ENCODE peak calls at places on chromosomes 6 and 20, in seven cellular contexts. One of them, this sample, is unnamed.

GRCh38 chr20:20593447-20594170 is 118.8 kb downstream of the RALGAPA2 start:
- DNase-seq in stomach: no peak
- DNase-seq in K562: peak
- DNase-seq in ovary: peak
- DNase-seq in NB4: peak
- DNase-seq in suprapubic skin: no peak
- DNase-seq in lower leg skin: no peak
- DNase-seq in this sample: peak

GRCh38 chr6:44049163-44049988 is 77.9 kb downstream of the MRPL14 start:
- DNase-seq in K562: no peak
- DNase-seq in suprapubic skin: no peak
- DNase-seq in ovary: no peak
- DNase-seq in stomach: peak
- DNase-seq in NB4: no peak
- DNase-seq in lower leg skin: no peak
- DNase-seq in this sample: no peak

GRCh38 chr6:43540507-43540906 is 23.6 kb downstream of the POLR1C start:
- DNase-seq in suprapubic skin: peak
- DNase-seq in stomach: no peak
- DNase-seq in NB4: no peak
- DNase-seq in lower leg skin: no peak
- DNase-seq in ovary: no peak
- DNase-seq in K562: no peak
- DNase-seq in this sample: no peak

GRCh38 chr20:53943522-53944291 is 126.7 kb downstream of the BCAS1 start:
- DNase-seq in ovary: no peak
- DNase-seq in K562: peak
- DNase-seq in stomach: no peak
- DNase-seq in suprapubic skin: no peak
- DNase-seq in lower leg skin: no peak
- DNase-seq in NB4: peak
- DNase-seq in this sample: peak

GRCh38 chr6:114040871-114041270 is 69.9 kb upstream of the HDAC2 start:
- DNase-seq in stomach: no peak
- DNase-seq in ovary: no peak
- DNase-seq in lower leg skin: no peak
- DNase-seq in NB4: no peak
- DNase-seq in suprapubic skin: no peak
- DNase-seq in K562: no peak
- DNase-seq in this sample: no peak

GRCh38 chr6:140653985-140654384 is 1279.5 kb upstream of the CITED2 start:
- DNase-seq in K562: no peak
- DNase-seq in stomach: no peak
- DNase-seq in NB4: no peak
- DNase-seq in ovary: no peak
- DNase-seq in suprapubic skin: no peak
- DNase-seq in lower leg skin: no peak
- DNase-seq in this sample: no peak

GRCh38 chr20:57374343-57374930 is 16.8 kb upstream of the RBM38 start:
- DNase-seq in ovary: no peak
- DNase-seq in lower leg skin: peak
- DNase-seq in stomach: no peak
- DNase-seq in K562: no peak
- DNase-seq in NB4: no peak
- DNase-seq in suprapubic skin: no peak
- DNase-seq in this sample: no peak

GRCh38 chr20:16220826-16221225 is 352.4 kb downstream of the KIF16B start:
- DNase-seq in NB4: no peak
- DNase-seq in stomach: no peak
- DNase-seq in ovary: no peak
- DNase-seq in lower leg skin: no peak
- DNase-seq in suprapubic skin: no peak
- DNase-seq in K562: no peak
- DNase-seq in this sample: no peak

GRCh38 chr6:722077-722524 is 29.2 kb upstream of the EXOC2 start:
- DNase-seq in lower leg skin: peak
- DNase-seq in ovary: peak
- DNase-seq in stomach: peak
- DNase-seq in NB4: peak
- DNase-seq in K562: peak
- DNase-seq in suprapubic skin: no peak
- DNase-seq in this sample: peak

GRCh38 chr6:150492941-150493340 is 106.7 kb upstream of the PLEKHG1 start:
- DNase-seq in K562: no peak
- DNase-seq in lower leg skin: no peak
- DNase-seq in NB4: no peak
- DNase-seq in suprapubic skin: no peak
- DNase-seq in stomach: no peak
- DNase-seq in ovary: no peak
- DNase-seq in this sample: no peak

GRCh38 chr6:26215200-26216014 is 128.2 kb downstream of the HFE start:
- DNase-seq in K562: no peak
- DNase-seq in suprapubic skin: no peak
- DNase-seq in NB4: no peak
- DNase-seq in lower leg skin: no peak
- DNase-seq in ovary: no peak
- DNase-seq in stomach: no peak
- DNase-seq in this sample: peak

GRCh38 chr6:148758492-148758891 is 11.7 kb downstream of the UST start:
- DNase-seq in lower leg skin: no peak
- DNase-seq in NB4: peak
- DNase-seq in ovary: no peak
- DNase-seq in stomach: no peak
- DNase-seq in suprapubic skin: no peak
- DNase-seq in K562: no peak
- DNase-seq in this sample: no peak

GRCh38 chr20:19973920-19974620 is 43.1 kb upstream of the NAA20 start:
- DNase-seq in K562: no peak
- DNase-seq in suprapubic skin: peak
- DNase-seq in stomach: peak
- DNase-seq in lower leg skin: peak
- DNase-seq in ovary: peak
- DNase-seq in NB4: peak
- DNase-seq in this sample: no peak

GRCh38 chr6:160882741-160883340 is 108.7 kb upstream of the MAP3K4 start:
- DNase-seq in lower leg skin: no peak
- DNase-seq in NB4: no peak
- DNase-seq in suprapubic skin: no peak
- DNase-seq in K562: no peak
- DNase-seq in stomach: no peak
- DNase-seq in ovary: no peak
- DNase-seq in this sample: no peak

GRCh38 chr20:41150664-41151063 is 13.3 kb downstream of the PLCG1 start:
- DNase-seq in stomach: no peak
- DNase-seq in suprapubic skin: no peak
- DNase-seq in K562: peak
- DNase-seq in lower leg skin: no peak
- DNase-seq in ovary: no peak
- DNase-seq in NB4: peak
- DNase-seq in this sample: peak

GRCh38 chr20:41345729-41346067 is 5.1 kb downstream of the LPIN3 start:
- DNase-seq in ovary: no peak
- DNase-seq in NB4: no peak
- DNase-seq in K562: no peak
- DNase-seq in lower leg skin: peak
- DNase-seq in suprapubic skin: no peak
- DNase-seq in stomach: no peak
- DNase-seq in this sample: no peak

GRCh38 chr20:38293490-38294333 is 10.2 kb upstream of the BPI start:
- DNase-seq in suprapubic skin: no peak
- DNase-seq in NB4: no peak
- DNase-seq in stomach: no peak
- DNase-seq in lower leg skin: no peak
- DNase-seq in K562: no peak
- DNase-seq in ovary: no peak
- DNase-seq in this sample: no peak

GRCh38 chr6:108876929-108877775 is 28.9 kb downstream of the ARMC2 start:
- DNase-seq in ovary: peak
- DNase-seq in NB4: no peak
- DNase-seq in K562: no peak
- DNase-seq in lower leg skin: peak
- DNase-seq in stomach: peak
- DNase-seq in suprapubic skin: peak
- DNase-seq in this sample: no peak

GRCh38 chr20:17611540-17612286 is 41.8 kb downstream of the DSTN start:
- DNase-seq in stomach: peak
- DNase-seq in lower leg skin: peak
- DNase-seq in NB4: no peak
- DNase-seq in ovary: peak
- DNase-seq in suprapubic skin: no peak
- DNase-seq in K562: no peak
- DNase-seq in this sample: no peak

GRCh38 chr20:17613328-17614175 is 43.7 kb downstream of the DSTN start:
- DNase-seq in suprapubic skin: no peak
- DNase-seq in ovary: peak
- DNase-seq in NB4: no peak
- DNase-seq in stomach: peak
- DNase-seq in K562: no peak
- DNase-seq in lower leg skin: peak
- DNase-seq in this sample: no peak

GRCh38 chr20:17611290-17611539 is 41.3 kb downstream of the DSTN start:
- DNase-seq in ovary: no peak
- DNase-seq in suprapubic skin: no peak
- DNase-seq in K562: no peak
- DNase-seq in NB4: no peak
- DNase-seq in stomach: no peak
- DNase-seq in lower leg skin: peak
- DNase-seq in this sample: no peak

GRCh38 chr20:17612975-17613327 is 43.1 kb downstream of the DSTN start:
- DNase-seq in lower leg skin: no peak
- DNase-seq in NB4: no peak
- DNase-seq in K562: no peak
- DNase-seq in suprapubic skin: no peak
- DNase-seq in ovary: no peak
- DNase-seq in stomach: no peak
- DNase-seq in this sample: no peak

GRCh38 chr20:17612287-17612974 is 42.6 kb downstream of the DSTN start:
- DNase-seq in lower leg skin: peak
- DNase-seq in suprapubic skin: no peak
- DNase-seq in K562: no peak
- DNase-seq in ovary: peak
- DNase-seq in NB4: peak
- DNase-seq in stomach: no peak
- DNase-seq in this sample: no peak
- TF ChIP-seq POLR2A in lower leg skin: no peak
- TF ChIP-seq POLR2A in suprapubic skin: no peak
- TF ChIP-seq POLR2A in K562: no peak
- TF ChIP-seq POLR2A in ovary: no peak
- TF ChIP-seq POLR2A in NB4: no peak
- TF ChIP-seq POLR2A in stomach: no peak
- TF ChIP-seq POLR2A in this sample: no peak

DNA sequence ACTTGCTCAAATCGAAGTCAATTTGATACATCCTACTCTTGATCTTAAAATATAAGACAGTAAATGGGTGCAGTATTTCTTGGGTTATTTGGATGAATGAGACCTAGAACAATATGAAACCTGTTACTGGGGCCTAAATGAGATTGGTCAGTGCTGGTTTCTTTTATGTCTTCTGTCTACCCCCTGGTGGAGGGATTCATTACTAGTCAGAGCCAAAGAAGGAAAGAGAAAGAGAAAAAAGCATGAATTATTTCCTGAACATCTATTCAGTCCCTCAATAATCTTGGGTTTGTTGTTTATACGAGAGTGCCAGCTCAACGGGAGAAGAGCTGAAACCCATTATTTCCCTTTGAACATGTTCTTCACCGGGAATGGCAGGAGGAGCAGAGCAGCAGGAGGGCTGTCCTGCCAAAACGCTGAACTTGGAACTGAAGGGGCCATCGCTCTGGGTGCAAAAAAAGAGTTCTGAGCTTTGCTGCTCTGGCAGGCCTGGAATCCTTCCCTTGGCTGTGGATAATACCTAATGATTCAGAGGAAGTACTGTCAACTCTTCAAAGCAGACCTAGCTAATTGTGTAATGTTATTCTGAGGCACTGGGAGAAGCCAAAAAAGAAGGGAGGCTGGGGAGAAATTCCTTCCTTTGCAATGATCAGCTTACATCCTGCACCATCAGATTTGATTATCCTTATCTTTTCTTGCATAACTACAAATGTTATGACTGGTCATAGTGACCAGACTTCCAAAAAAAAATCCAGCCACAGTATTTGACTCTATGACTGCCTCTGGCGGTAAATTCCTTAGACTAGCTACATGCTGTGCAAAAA is 72.0 kb downstream of the BLOC1S5 start:
- DNase-seq in K562: peak
- DNase-seq in NB4: peak
- DNase-seq in lower leg skin: no peak
- DNase-seq in stomach: no peak
- DNase-seq in ovary: peak
- DNase-seq in suprapubic skin: no peak
- DNase-seq in this sample: peak
- TF ChIP-seq POLR2A in K562: no peak
- TF ChIP-seq POLR2A in NB4: no peak
- TF ChIP-seq POLR2A in lower leg skin: no peak
- TF ChIP-seq POLR2A in stomach: no peak
- TF ChIP-seq POLR2A in ovary: no peak
- TF ChIP-seq POLR2A in suprapubic skin: no peak
- TF ChIP-seq POLR2A in this sample: no peak

GRCh38 chr6:41332842-41333736 is 2.3 kb upstream of the NCR2 start:
- DNase-seq in suprapubic skin: no peak
- DNase-seq in K562: no peak
- DNase-seq in stomach: no peak
- DNase-seq in NB4: no peak
- DNase-seq in ovary: no peak
- DNase-seq in lower leg skin: no peak
- DNase-seq in this sample: no peak
- TF ChIP-seq POLR2A in suprapubic skin: no peak
- TF ChIP-seq POLR2A in K562: no peak
- TF ChIP-seq POLR2A in stomach: no peak
- TF ChIP-seq POLR2A in NB4: no peak
- TF ChIP-seq POLR2A in ovary: no peak
- TF ChIP-seq POLR2A in lower leg skin: no peak
- TF ChIP-seq POLR2A in this sample: no peak

DNA sequence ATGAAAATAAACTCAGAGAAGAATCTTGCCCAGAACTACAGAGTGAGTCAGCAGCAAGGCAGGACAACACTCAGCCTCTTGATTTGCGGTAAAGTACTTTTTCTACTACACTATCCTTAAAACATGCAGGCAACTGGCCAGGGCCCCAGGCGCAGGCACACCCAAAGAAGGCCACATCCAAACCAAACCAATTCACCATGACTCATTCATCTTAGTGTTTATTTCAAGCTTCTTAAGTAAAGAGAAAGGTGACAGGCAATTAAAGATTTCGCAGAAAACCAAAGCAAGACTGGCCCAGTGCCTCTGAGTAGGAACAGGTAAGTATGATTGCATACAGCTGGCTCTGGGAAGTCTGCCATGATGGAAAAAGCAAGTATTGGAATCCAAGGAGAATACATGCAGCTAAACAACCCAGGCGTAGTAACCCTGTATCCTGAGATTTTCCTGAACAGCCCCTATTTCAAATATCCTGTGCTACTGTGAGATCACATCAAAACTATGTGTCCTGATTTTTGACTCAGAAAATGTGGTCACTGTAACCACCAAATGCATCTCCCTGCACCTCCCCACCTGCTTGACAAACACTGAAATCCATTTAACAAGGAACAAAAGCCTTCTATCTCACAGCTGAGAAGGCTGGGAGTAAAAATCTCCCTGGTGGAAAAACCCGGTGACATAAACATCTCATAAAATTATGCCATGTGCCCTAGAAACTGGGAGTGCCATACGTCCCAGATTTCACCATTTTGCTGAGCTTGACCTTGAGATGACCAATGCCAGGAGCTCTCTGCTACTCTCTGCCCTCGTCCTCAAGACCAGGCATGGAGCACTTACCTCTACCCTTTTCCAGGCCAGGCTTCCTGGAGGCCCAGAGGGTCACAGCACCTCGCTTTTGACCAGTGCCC is 12.4 kb downstream of the WFDC3 start:
- DNase-seq in K562: no peak
- DNase-seq in suprapubic skin: peak
- DNase-seq in ovary: peak
- DNase-seq in lower leg skin: peak
- DNase-seq in NB4: no peak
- DNase-seq in stomach: peak
- DNase-seq in this sample: peak
- TF ChIP-seq POLR2A in K562: no peak
- TF ChIP-seq POLR2A in suprapubic skin: no peak
- TF ChIP-seq POLR2A in ovary: no peak
- TF ChIP-seq POLR2A in lower leg skin: no peak
- TF ChIP-seq POLR2A in NB4: no peak
- TF ChIP-seq POLR2A in stomach: no peak
- TF ChIP-seq POLR2A in this sample: no peak

This sample was measured in erythroblast.